ENCODE peak calls at places on chromosomes 16 and 17, in ten cellular contexts. K is cardiac fibroblast; Z is RWPE1; U is left ventricle myocardium inferior; M is fibroblast of the aortic adventitia; S is GM12865; V is transverse colon; N is SK-N-SH; B is CD4-positive, alpha-beta T cell; F is neural crest cell. G is an unnamed sample.

GRCh38 chr17:48352630-48353029 is 77.4 kb downstream of the SKAP1 start:
- DNase-seq in K (peak; percentile 28), Z (peak; percentile 11), U (no peak), M (no peak), S (no peak), V (no peak), N (no peak), B (no peak), F (no peak), G (no peak)

GRCh38 chr16:29029168-29029994 is 44.5 kb downstream of the LAT start:
- DNase-seq in K (peak; percentile 96), Z (peak; percentile 73), U (no peak), M (peak; percentile 80), S (peak; percentile 79), V (no peak), N (no peak), B (peak; percentile 69), F (no peak), G (no peak)

GRCh38 chr16:31385680-31386079 is 7.5 kb upstream of the ITGAD start:
- DNase-seq in K (no peak), Z (peak; percentile 51), U (no peak), M (no peak), S (no peak), V (no peak), N (no peak), B (no peak), F (no peak), G (no peak)

GRCh38 chr17:68170246-68170645 is 77.6 kb upstream of the AMZ2 start:
- DNase-seq in K (no peak), Z (no peak), U (no peak), M (no peak), S (no peak), V (no peak), N (no peak), B (no peak), F (no peak), G (no peak)

GRCh38 chr16:3317315-3317999 is 12.2 kb downstream of the ZNF75A start:
- DNase-seq in K (peak; percentile 44), Z (no peak), U (no peak), M (peak; percentile 27), S (peak; percentile 19), V (no peak), N (no peak), B (no peak), F (no peak), G (no peak)

GRCh38 chr17:6668727-6669425 is 17.3 kb downstream of the C17orf100 start:
- DNase-seq in K (no peak), Z (no peak), U (no peak), M (no peak), S (no peak), V (no peak), N (no peak), B (no peak), F (no peak), G (no peak)

GRCh38 chr16:86074651-86075487 is 175.9 kb downstream of the IRF8 start:
- DNase-seq in K (no peak), Z (no peak), U (no peak), M (peak; percentile 77), S (no peak), V (peak; percentile 6), N (no peak), B (no peak), F (peak; percentile 42), G (no peak)

GRCh38 chr16:28494141-28494851 is at the start of gene APOBR:
- DNase-seq in K (no peak), Z (no peak), U (peak; percentile 30), M (no peak), S (peak; percentile 95), V (peak; percentile 75), N (no peak), B (peak; percentile 78), F (no peak), G (no peak)

GRCh38 chr17:6106212-6106611 is 36.0 kb downstream of the WSCD1 start:
- DNase-seq in K (no peak), Z (no peak), U (no peak), M (no peak), S (no peak), V (no peak), N (no peak), B (no peak), F (no peak), G (no peak)

GRCh38 chr17:69500911-69501429 is 86.5 kb downstream of the MAP2K6 start:
- DNase-seq in K (no peak), Z (no peak), U (no peak), M (peak; percentile 32), S (no peak), V (peak; percentile 27), N (no peak), B (no peak), F (no peak), G (no peak)

GRCh38 chr16:2473999-2474876 is 689 bp upstream of the TBC1D24 start:
- DNase-seq in K (peak; percentile 28), Z (no peak), U (peak; percentile 56), M (no peak), S (peak; percentile 72), V (peak; percentile 62), N (peak; percentile 79), B (peak; percentile 47), F (peak; percentile 31), G (no peak)

GRCh38 chr17:74856113-74856512 is 3.6 kb downstream of the GRIN2C start:
- DNase-seq in K (no peak), Z (no peak), U (no peak), M (no peak), S (no peak), V (no peak), N (no peak), B (no peak), F (no peak), G (no peak)

GRCh38 chr16:47459603-47460002 is 1.3 kb downstream of the ITFG1 start:
- DNase-seq in K (no peak), Z (no peak), U (no peak), M (no peak), S (no peak), V (no peak), N (no peak), B (no peak), F (no peak), G (no peak)

GRCh38 chr16:47461598-47462266 is 601 bp downstream of the PHKB start:
- DNase-seq in K (peak; percentile 64), Z (peak; percentile 44), U (no peak), M (peak; percentile 56), S (peak; percentile 86), V (peak; percentile 26), N (peak; percentile 17), B (no peak), F (peak; percentile 9), G (no peak)

GRCh38 chr16:47460301-47460754 is 535 bp downstream of the ITFG1 start:
- DNase-seq in K (no peak), Z (peak; percentile 13), U (no peak), M (no peak), S (no peak), V (no peak), N (no peak), B (no peak), F (no peak), G (no peak)

GRCh38 chr16:47458331-47458730 is 2.5 kb downstream of the ITFG1 start:
- DNase-seq in K (no peak), Z (no peak), U (no peak), M (no peak), S (no peak), V (no peak), N (no peak), B (no peak), F (no peak), G (no peak)

GRCh38 chr16:47460755-47461597 is at the start of the genes ITFG1 and PHKB:
- DNase-seq in K (peak; percentile 93), Z (peak; percentile 77), U (peak; percentile 94), M (peak; percentile 87), S (peak; percentile 98), V (peak; percentile 93), N (peak; percentile 93), B (peak; percentile 92), F (peak; percentile 86), G (peak; percentile 86)
- TF ChIP-seq CTCF in K (peak; percentile 25), Z (no peak), U (peak; percentile 39), M (peak; percentile 24), S (peak; percentile 0), V (no peak), N (no peak), B (no peak), F (no peak), G (no peak)

DNA sequence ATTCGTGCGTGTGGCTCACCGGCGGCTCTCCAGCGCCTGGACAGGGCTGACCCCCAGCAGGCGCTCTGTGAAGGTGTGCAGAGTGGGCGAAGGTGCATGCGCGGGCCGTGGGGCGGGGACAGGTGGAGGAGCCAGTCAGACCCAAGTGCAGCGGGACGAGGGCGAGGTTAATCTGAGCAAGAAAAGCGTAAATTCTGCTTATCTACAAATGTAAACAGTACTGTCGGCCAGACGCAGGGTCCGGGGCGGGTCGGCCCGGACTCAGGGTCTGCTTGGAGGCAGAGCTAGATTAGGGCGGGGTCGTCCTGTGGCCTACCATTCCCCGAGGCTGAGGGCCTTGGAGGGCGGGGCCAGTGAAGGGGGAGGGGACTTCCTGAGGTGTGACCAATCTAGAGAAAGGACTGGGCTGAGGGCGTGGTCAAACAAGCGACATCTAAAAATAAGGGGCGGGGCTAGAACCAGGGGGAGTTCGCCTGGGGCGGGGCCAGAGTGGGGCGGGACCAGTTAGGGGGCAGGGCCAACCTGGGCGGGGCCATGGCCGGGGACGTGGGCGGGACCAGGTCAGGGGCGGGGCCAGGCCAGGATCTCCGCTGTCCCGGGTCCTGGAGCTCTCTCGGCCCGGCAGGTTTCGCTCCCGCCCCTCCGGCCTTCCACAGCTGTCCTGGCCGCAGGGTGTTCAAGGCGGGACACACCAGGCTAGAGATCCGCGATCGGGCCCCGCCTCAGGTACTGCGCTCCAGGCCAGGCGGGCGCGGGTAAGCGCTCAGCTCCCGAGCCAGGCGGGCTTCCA is at the start of gene SEC14L5:
- DNase-seq in K (peak; percentile 98), Z (peak; percentile 100), U (peak; percentile 97), M (peak; percentile 98), S (peak; percentile 98), V (peak; percentile 98), N (peak; percentile 100), B (peak; percentile 79), F (peak; percentile 97), G (peak; percentile 97)
- TF ChIP-seq CTCF in K (no peak), Z (peak; percentile 3), U (no peak), M (no peak), S (no peak), V (no peak), N (no peak), B (no peak), F (no peak), G (no peak)

GRCh38 chr17:20009052-20009301 is 182 bp upstream of the SPECC1 start:
- DNase-seq in K (no peak), Z (no peak), U (no peak), M (peak; percentile 38), S (no peak), V (no peak), N (no peak), B (no peak), F (no peak), G (no peak)
- TF ChIP-seq CTCF in K (no peak), Z (no peak), U (no peak), M (no peak), S (no peak), V (no peak), N (no peak), B (no peak), F (peak; percentile 97), G (no peak)

DNA sequence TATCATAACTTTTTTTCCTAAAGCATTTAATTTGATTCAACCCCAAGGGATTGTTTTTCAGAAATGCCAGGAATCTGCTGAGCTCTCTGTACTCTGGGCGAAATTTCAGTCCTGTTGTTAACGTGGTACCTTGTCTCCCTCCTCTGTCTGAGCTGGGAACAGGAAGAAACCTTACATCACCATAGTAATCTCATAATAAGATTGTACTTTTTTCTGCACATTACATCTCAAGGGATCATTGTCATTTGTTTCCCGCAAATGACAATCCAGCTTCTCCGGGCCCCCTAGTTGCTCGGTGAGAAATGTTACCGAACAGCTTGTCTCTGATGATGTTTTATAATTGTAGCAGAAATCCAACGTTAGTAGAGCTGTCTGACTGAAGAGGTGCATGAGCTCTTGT is 152.7 kb upstream of the ERCC4 start:
- DNase-seq in K (peak; percentile 2), Z (no peak), U (no peak), M (no peak), S (no peak), V (no peak), N (no peak), B (no peak), F (no peak), G (no peak)
- TF ChIP-seq CTCF in K (no peak), Z (no peak), U (peak; percentile 31), M (no peak), S (no peak), V (no peak), N (no peak), B (no peak), F (peak; percentile 71), G (no peak)

G was measured in right atrium auricular region.